ENCODE peak calls at places on chromosomes 13 and 19, in seven cellular contexts. G, I, R, K, L, D and A are unnamed samples.
A peak's percentile ranks its signal among the peaks of the same experiment; 100 is the strongest.

GRCh38 chr13:102152790-102153189 is 249.1 kb downstream of the FGF14 start:
- DNase-seq in G (no peak), I (no peak), R (no peak), K (no peak), L (no peak), D (no peak), A (no peak)

GRCh38 chr13:111938743-111939142 is 128.2 kb upstream of the SOX1 start:
- DNase-seq in G (no peak), I (no peak), R (no peak), K (no peak), L (no peak), D (no peak), A (no peak)

GRCh38 chr13:50514249-50514648 is 329.2 kb downstream of the DLEU7 start:
- DNase-seq in G (no peak), I (no peak), R (no peak), K (no peak), L (no peak), D (no peak), A (no peak)

GRCh38 chr19:15332311-15332996 is at the start of gene BRD4:
- DNase-seq in G (peak; percentile 50), I (peak; percentile 87), R (peak; percentile 47), K (peak; percentile 90), L (no peak), D (no peak), A (peak; percentile 77)

GRCh38 chr19:56094449-56094848 is 26.6 kb downstream of the ZNF787 start:
- DNase-seq in G (no peak), I (no peak), R (no peak), K (no peak), L (no peak), D (no peak), A (no peak)

GRCh38 chr13:48571121-48571901 is 38.4 kb upstream of the RCBTB2 start:
- DNase-seq in G (peak; percentile 71), I (no peak), R (peak; percentile 93), K (no peak), L (no peak), D (peak; percentile 27), A (no peak)

GRCh38 chr19:45074744-45075143 is 1.5 kb downstream of the ZNF296 start:
- DNase-seq in G (no peak), I (no peak), R (no peak), K (no peak), L (no peak), D (no peak), A (no peak)

GRCh38 chr13:91123456-91124127 is 223.9 kb upstream of the MIR17HG start:
- DNase-seq in G (peak; percentile 58), I (no peak), R (no peak), K (no peak), L (no peak), D (no peak), A (peak; percentile 80)

GRCh38 chr19:13812544-13812943 is 17.3 kb downstream of the ZSWIM4 start:
- DNase-seq in G (no peak), I (no peak), R (no peak), K (no peak), L (no peak), D (no peak), A (no peak)

DNA sequence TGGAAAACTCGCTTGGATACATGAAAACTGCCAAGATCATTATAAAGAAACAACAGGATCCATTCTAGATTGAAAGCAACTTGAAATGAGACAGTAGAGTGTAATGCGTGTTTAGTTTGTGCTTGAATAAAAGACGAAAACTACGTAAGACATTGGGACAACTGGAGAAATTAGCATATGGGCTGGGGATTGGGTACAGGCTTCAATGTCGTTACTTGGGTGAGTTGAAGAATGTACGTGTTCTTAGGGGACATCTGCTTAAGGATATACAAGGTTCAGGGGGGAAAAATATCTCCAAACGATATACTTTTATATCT is 471 bp upstream of the ERVK3-1 start:
- DNase-seq in G (no peak), I (no peak), R (no peak), K (no peak), L (no peak), D (no peak), A (no peak)
- H3K4me3 ChIP-seq in G (peak overlapping the region; percentile 90), I (peak overlapping the region; percentile 69), R (peak overlapping the region; percentile 96), K (peak overlapping the region; percentile 91), L (peak overlapping the region; percentile 96), D (peak overlapping the region; percentile 91), A (peak overlapping the region; percentile 83)

GRCh38 chr13:30829788-30830637 is 76.1 kb upstream of the MEDAG start:
- DNase-seq in G (no peak), I (no peak), R (no peak), K (no peak), L (no peak), D (no peak), A (no peak)
- H3K4me3 ChIP-seq in G (no peak overlapping the region), I (no peak overlapping the region), R (no peak overlapping the region), K (no peak overlapping the region), L (no peak overlapping the region), D (no peak overlapping the region), A (no peak overlapping the region)

GRCh38 chr13:95049772-95050171 is 251.5 kb downstream of the ABCC4 start:
- DNase-seq in G (no peak), I (no peak), R (no peak), K (no peak), L (no peak), D (no peak), A (no peak)

GRCh38 chr13:95056266-95056665 is 245.0 kb downstream of the ABCC4 start:
- DNase-seq in G (no peak), I (no peak), R (no peak), K (no peak), L (no peak), D (no peak), A (no peak)

DNA sequence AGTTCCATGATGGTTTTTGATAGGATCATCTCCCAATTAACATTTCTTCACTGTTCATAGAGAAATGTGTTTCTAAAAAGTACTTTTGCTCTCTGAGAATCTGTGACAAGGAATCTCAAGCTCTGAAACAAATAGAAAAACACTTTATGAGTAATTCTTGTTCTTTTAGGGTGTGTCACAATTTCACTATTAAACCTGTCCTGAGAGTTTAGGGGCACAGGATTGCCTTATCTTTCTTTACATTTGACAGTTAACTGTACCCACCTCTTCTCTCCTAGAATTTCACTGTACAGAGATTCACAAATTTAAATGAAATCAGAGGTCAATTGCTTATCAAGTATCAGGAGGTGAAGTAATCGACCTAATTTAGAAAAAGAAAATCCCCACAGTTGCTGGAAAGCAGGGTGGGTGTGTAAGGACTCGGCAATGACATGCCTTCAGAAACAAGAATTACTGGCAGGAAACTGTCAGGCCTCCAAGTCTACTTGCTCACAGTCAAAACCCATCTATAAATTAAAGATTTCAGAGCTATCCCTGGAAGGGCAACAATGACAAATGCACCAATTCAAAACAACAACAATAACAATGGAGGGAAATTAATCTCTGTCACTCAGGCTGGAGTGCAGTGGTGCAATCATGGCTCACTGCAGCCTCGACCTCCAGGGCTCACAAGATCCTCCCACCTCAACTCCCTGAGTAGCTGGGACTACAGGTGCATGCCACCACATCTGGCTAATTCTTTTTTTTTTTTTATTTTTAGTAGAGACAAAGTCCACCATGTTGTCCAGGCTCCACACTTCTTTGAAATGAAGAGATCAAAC is 250.2 kb downstream of the ABCC4 start:
- DNase-seq in G (no peak), I (no peak), R (no peak), K (no peak), L (no peak), D (no peak), A (no peak)
- H3K4me3 ChIP-seq in G (no peak overlapping the region), I (no peak overlapping the region), R (no peak overlapping the region), K (no peak overlapping the region), L (no peak overlapping the region), D (no peak overlapping the region), A (no peak overlapping the region)

DNA sequence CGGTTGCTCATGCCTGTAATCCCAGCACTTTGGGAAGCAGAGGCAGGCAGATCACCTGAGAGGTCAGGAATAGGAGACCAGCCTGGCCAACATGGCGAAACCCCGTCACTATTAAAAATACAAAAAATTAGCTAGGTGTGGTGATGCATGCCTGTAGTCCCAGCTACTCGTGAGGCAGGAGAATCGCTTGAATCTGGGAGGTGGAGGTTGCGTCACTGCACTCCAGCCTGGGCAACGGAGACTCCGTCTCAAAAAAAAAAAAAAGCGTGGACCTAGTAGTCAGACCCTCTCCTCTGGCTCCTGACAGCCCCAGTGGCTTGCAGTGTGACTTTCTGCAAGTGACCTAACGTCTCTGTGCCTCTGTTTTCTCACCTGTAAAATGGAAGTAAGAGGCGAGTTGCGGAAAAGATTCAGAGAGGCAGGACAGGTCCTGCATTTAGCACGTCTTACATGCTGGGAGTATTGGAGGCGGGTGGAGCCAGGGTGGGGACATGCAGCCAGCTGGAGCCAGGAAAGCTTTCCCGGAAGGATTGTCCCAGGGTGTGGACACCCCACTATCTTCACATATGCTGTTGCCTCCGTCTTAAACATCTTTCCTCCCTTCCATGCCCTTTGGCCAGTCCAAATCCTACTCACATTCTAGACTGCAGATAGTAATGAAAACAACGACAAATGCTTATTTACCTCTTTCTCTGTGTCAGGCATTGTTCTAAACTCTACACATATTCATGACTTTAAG is 2.9 kb downstream of the TUBB4A start:
- DNase-seq in G (no peak), I (no peak), R (no peak), K (no peak), L (no peak), D (no peak), A (no peak)
- H3K4me3 ChIP-seq in G (no peak overlapping the region), I (no peak overlapping the region), R (no peak overlapping the region), K (no peak overlapping the region), L (no peak overlapping the region), D (no peak overlapping the region), A (no peak overlapping the region)

GRCh38 chr13:66506979-66507378 is 723.2 kb downstream of the PCDH9 start:
- DNase-seq in G (no peak), I (no peak), R (peak; percentile 44), K (no peak), L (no peak), D (no peak), A (no peak)

GRCh38 chr13:66503890-66504289 is 726.2 kb downstream of the PCDH9 start:
- DNase-seq in G (no peak), I (no peak), R (no peak), K (no peak), L (no peak), D (no peak), A (no peak)

GRCh38 chr13:66506031-66506777 is 723.9 kb downstream of the PCDH9 start:
- DNase-seq in G (no peak), I (no peak), R (no peak), K (no peak), L (no peak), D (no peak), A (no peak)

GRCh38 chr13:66501187-66501586 is 728.9 kb downstream of the PCDH9 start:
- DNase-seq in G (peak; percentile 72), I (no peak), R (peak; percentile 87), K (no peak), L (no peak), D (no peak), A (no peak)
- H3K4me3 ChIP-seq in G (no peak overlapping the region), I (no peak overlapping the region), R (no peak overlapping the region), K (no peak overlapping the region), L (no peak overlapping the region), D (no peak overlapping the region), A (no peak overlapping the region)

GRCh38 chr13:114066956-114067355 is 65.5 kb downstream of the RASA3 start:
- DNase-seq in G (no peak), I (no peak), R (no peak), K (peak; percentile 40), L (no peak), D (no peak), A (no peak)
- H3K4me3 ChIP-seq in G (no peak overlapping the region), I (peak overlapping the region; percentile 18), R (no peak overlapping the region), K (no peak overlapping the region), L (peak overlapping the region; percentile 5), D (no peak overlapping the region), A (no peak overlapping the region)